ENCODE peak calls at places on chromosomes 2 and 18, in four cellular contexts. F, C, Z and H are unnamed samples.

GRCh38 chr2:70645733-70646420 is 92.3 kb upstream of the TGFA start:
- DNase-seq in F (no peak), C (no peak), Z (no peak), H (no peak)

GRCh38 chr2:217610411-217610814 is 392.4 kb downstream of the TNS1 start:
- DNase-seq in F (no peak), C (no peak), Z (peak; percentile 31), H (no peak)

GRCh38 chr18:25646971-25647370 is 295.0 kb upstream of the ZNF521 start:
- DNase-seq in F (no peak), C (no peak), Z (no peak), H (no peak)

GRCh38 chr2:120863661-120864320 is 128.1 kb downstream of the GLI2 start:
- DNase-seq in F (peak; percentile 54), C (peak; percentile 40), Z (no peak), H (no peak)

GRCh38 chr18:79191956-79192355 is 122.8 kb downstream of the ATP9B start:
- DNase-seq in F (no peak), C (no peak), Z (no peak), H (no peak)

GRCh38 chr18:48940854-48941531 is 9.8 kb downstream of the SMAD7 start:
- DNase-seq in F (no peak), C (no peak), Z (peak; percentile 62), H (no peak)

GRCh38 chr2:101515512-101515911 is 40.6 kb upstream of the RFX8 start:
- DNase-seq in F (peak; percentile 23), C (peak; percentile 31), Z (no peak), H (no peak)

GRCh38 chr2:164737612-164738081 is 104.0 kb downstream of the COBLL1 start:
- DNase-seq in F (peak; percentile 71), C (peak; percentile 70), Z (no peak), H (peak; percentile 76)

GRCh38 chr2:118123561-118124232 is 35.4 kb downstream of the INSIG2 start:
- DNase-seq in F (no peak), C (no peak), Z (no peak), H (no peak)

GRCh38 chr2:213696427-213696826 is 412.2 kb downstream of the SPAG16 start:
- DNase-seq in F (no peak), C (no peak), Z (no peak), H (no peak)

GRCh38 chr2:109613922-109614714 is at the start of the genes SEPTIN10 and SOWAHC:
- DNase-seq in F (peak; percentile 97), C (peak; percentile 97), Z (peak; percentile 57), H (peak; percentile 94)

GRCh38 chr2:223626713-223627112 is 24.6 kb upstream of the SCG2 start:
- DNase-seq in F (no peak), C (no peak), Z (no peak), H (no peak)

GRCh38 chr2:127580167-127581049 is 44.9 kb downstream of the MYO7B start:
- DNase-seq in F (no peak), C (no peak), Z (no peak), H (no peak)

GRCh38 chr18:75125359-75126331 is 83.3 kb downstream of the PTGR3 start:
- DNase-seq in F (no peak), C (no peak), Z (no peak), H (no peak)

GRCh38 chr2:58047373-58047674 is 718 bp downstream of the VRK2 start:
- DNase-seq in F (no peak), C (no peak), Z (no peak), H (no peak)

GRCh38 chr2:98866033-98866432 is 70.0 kb downstream of the CRACDL start:
- DNase-seq in F (no peak), C (no peak), Z (no peak), H (no peak)

GRCh38 chr2:233098615-233099014 is 38.5 kb downstream of the INPP5D start:
- DNase-seq in F (no peak), C (no peak), Z (no peak), H (no peak)

GRCh38 chr2:11669454-11670291 is at the start of gene NTSR2:
- DNase-seq in F (peak; percentile 80), C (peak; percentile 66), Z (no peak), H (peak; percentile 28)

DNA sequence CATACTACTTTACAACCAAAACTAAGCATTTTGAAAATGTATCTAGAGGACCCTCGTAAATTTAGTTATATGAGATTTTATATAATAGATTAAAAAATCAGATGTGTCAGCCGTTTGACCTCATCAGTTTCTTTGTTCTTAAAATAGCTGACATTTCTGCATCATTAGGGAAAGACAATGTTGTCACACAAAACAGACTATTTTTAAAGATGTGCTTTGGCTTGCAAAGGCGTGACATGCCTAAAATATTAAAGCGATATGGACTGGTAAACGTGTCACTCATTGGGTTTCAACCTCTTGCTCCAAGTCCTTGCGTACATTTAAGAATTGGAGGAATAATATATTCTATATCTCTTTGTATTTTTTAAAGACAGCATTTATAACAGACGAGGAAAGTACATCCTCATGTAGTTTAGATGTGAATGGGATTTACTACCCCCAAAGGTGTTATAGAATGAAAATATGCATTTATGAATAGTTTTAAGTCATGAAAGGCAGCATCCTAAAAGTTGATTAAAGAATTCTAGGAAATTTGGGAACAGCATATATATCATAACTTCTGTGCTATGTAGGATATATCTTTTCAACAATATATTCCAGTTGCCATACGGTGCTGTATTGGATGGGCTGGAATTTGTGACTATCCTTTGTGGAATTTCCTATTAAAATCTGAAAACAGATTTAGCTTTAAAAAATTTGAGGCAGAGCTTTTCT is 3.8 kb downstream of the MYL12A start:
- DNase-seq in F (no peak), C (no peak), Z (no peak), H (no peak)
- TF ChIP-seq POLR2A in F (no peak), C (no peak), Z (peak; percentile 28), H (no peak)

DNA sequence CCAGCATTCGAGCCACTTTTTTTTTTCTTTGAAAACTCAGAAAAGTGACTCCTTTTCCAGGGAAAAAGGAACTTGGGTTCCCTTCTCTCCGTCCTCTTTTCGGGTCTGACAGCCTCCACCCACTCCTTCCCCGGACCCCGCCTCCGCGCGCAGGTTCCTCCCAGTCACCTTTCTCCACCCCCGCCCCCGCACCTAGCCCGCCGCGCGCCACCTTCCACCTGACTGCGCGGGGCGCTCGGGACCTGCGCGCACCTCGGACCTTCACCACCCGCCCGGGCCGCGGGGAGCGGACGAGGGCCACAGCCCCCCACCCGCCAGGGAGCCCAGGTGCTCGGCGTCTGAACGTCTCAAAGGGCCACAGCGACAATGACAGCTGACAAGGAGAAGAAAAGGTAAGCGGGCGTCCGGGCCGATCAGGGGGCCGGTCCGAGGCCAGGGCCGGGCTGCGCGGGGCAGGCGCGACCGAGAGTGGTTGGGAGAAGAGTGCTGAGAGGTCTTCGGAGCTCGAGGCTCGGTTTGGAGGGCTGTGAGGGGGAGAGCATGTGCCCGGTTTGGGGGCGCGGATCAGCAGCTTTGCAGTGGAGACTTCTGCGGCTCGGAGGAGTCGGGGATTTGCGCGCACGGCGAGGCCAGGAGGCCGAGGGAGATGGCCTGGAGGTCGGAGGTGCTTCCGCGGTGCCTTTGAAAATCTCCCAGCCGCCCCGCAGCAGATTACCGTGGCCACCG is 502 bp downstream of the EPAS1 start:
- DNase-seq in F (peak; percentile 69), C (peak; percentile 53), Z (no peak), H (peak; percentile 91)
- TF ChIP-seq POLR2A in F (no peak), C (no peak), Z (no peak), H (peak; percentile 95)

GRCh38 chr2:68122680-68122964 is 35.1 kb upstream of the PNO1 start:
- DNase-seq in F (no peak), C (no peak), Z (no peak), H (no peak)

GRCh38 chr2:68124321-68124720 is 33.4 kb upstream of the PNO1 start:
- DNase-seq in F (no peak), C (no peak), Z (no peak), H (no peak)

GRCh38 chr2:68127358-68128242 is 30.1 kb upstream of the PNO1 start:
- DNase-seq in F (no peak), C (no peak), Z (peak; percentile 31), H (no peak)

GRCh38 chr2:68126561-68126960 is 31.1 kb upstream of the PNO1 start:
- DNase-seq in F (no peak), C (no peak), Z (no peak), H (no peak)

DNA sequence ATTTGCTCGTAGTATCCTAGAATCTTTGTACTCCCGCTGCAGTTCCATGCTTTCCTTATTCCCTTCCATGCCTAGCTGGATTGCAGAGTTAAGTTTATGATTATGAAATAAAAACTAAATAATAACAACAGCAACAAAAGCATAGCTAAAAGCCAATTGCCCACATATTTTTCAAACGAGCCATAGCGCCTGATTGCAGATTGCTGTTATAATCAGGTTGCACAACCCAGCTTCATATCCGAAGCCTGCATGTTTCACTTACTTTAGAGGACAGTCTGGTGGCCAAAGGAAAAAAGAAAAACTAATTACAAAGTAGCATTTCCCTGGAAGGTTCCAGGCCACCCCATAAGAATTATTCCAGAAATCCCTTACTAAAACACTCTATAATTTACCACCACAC is 31.9 kb upstream of the PNO1 start:
- DNase-seq in F (no peak), C (no peak), Z (no peak), H (no peak)
- TF ChIP-seq POLR2A in F (no peak), C (no peak), Z (no peak), H (no peak)

GRCh38 chr18:69947361-69948106 is at the start of gene CD226:
- DNase-seq in F (no peak), C (no peak), Z (no peak), H (no peak)

GRCh38 chr18:69948919-69949537 is 1.4 kb upstream of the CD226 start:
- DNase-seq in F (peak; percentile 82), C (peak; percentile 37), Z (peak; percentile 88), H (no peak)

GRCh38 chr18:69945220-69946114 is 2.2 kb downstream of the CD226 start:
- DNase-seq in F (no peak), C (no peak), Z (no peak), H (no peak)

GRCh38 chr18:69944434-69944833 is 3.2 kb downstream of the CD226 start:
- DNase-seq in F (no peak), C (no peak), Z (no peak), H (no peak)

GRCh38 chr18:69946608-69947155 is 991 bp downstream of the CD226 start:
- DNase-seq in F (no peak), C (no peak), Z (no peak), H (no peak)
- TF ChIP-seq POLR2A in F (no peak), C (no peak), Z (no peak), H (no peak)

DNA sequence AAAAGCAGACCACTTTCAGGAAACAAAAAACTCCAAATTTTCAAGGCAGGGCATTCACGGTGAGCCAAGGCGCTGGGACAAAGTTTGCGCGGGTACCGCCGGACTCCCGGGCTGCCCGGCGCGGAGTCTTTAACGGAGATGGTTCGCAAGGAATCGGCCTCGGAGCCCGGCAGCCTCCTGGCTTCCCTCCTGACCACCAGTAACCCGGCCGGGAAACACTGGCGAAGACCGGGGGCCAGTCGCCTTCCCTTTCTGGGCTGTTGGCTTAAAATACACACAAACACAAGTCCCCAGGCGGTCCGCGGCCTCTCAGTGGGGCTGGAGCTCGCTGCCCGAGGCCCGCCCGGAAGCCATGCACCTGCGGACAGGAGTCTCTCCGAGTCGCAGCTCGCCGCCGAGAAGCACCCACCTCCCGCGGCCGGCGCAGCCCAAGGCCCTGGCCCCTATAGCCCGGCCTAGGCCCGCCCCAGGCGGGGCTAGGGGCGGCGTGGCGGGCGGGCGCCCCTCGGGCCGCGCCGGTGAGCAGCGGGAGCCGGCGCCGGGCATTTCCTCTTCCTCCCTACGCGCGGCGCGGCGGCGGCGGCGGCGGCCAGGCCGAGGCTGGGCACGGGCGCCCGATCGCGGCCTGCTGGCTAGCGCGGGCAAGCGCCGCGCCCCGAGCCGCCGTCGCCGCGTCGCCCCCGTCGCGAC is 550 bp upstream of the KCMF1 start:
- DNase-seq in F (peak; percentile 65), C (peak; percentile 70), Z (no peak), H (peak; percentile 51)
- TF ChIP-seq POLR2A in F (no peak), C (peak; percentile 33), Z (peak; percentile 82), H (peak; percentile 55)